ENCODE peak calls at places on chromosomes 3 and 15, in four cellular contexts. One of them, this sample, is unnamed.

GRCh38 chr15:69119016-69119415 is 41.4 kb upstream of the GLCE start:
- DNase-seq in GM12891: no peak
- DNase-seq in GM12878: no peak
- DNase-seq in K562: no peak
- DNase-seq in this sample: no peak

GRCh38 chr3:11699083-11699427 is 55.3 kb upstream of the VGLL4 start:
- DNase-seq in GM12891: no peak
- DNase-seq in GM12878: no peak
- DNase-seq in K562: no peak
- DNase-seq in this sample: no peak

GRCh38 chr3:128432898-128433629 is 33.6 kb downstream of the DNAJB8 start:
- DNase-seq in K562: peak
- DNase-seq in GM12891: no peak
- DNase-seq in GM12878: no peak
- DNase-seq in this sample: no peak

GRCh38 chr3:128232421-128233180 is 79.3 kb downstream of the EEFSEC start:
- DNase-seq in GM12878: no peak
- DNase-seq in K562: no peak
- DNase-seq in GM12891: no peak
- DNase-seq in this sample: no peak

GRCh38 chr3:184466413-184466960 is 86.6 kb downstream of the CHRD start:
- DNase-seq in K562: peak
- DNase-seq in GM12891: no peak
- DNase-seq in GM12878: no peak
- DNase-seq in this sample: peak

GRCh38 chr15:88617790-88618189 is 3.4 kb upstream of the AEN start:
- DNase-seq in GM12878: no peak
- DNase-seq in K562: no peak
- DNase-seq in GM12891: no peak
- DNase-seq in this sample: no peak

GRCh38 chr3:23607184-23607847 is 198.4 kb upstream of the UBE2E1 start:
- DNase-seq in K562: no peak
- DNase-seq in GM12891: no peak
- DNase-seq in GM12878: no peak
- DNase-seq in this sample: no peak

GRCh38 chr15:38991126-38991525 is 426.5 kb upstream of the RASGRP1 start:
- DNase-seq in K562: peak
- DNase-seq in GM12891: no peak
- DNase-seq in GM12878: no peak
- DNase-seq in this sample: no peak

GRCh38 chr3:188296761-188297689 is 143.1 kb downstream of the LPP start:
- DNase-seq in GM12878: no peak
- DNase-seq in GM12891: no peak
- DNase-seq in K562: no peak
- DNase-seq in this sample: peak

DNA sequence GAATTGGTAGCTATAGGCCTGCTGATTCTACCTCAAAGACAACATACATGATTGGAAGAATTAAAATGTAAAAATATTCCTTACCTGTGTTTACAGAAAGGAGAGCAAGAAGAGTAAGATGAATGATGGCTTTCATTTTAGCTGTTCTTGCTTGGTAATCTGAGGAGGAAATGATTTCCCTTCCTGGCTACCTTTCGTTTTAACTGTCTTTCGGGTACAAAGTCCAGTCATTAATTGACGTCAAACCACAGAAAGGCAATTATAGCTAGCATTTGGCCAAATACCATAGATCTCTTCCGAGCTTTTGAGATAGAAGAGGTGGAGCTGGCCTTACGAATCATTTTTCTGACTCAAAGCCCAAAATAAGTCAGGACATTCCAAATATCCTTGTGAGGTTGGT is at the start of gene MUC13:
- DNase-seq in GM12878: no peak
- DNase-seq in K562: no peak
- DNase-seq in GM12891: no peak
- DNase-seq in this sample: no peak
- TF ChIP-seq SPI1 in GM12878: no peak
- TF ChIP-seq SPI1 in K562: no peak
- TF ChIP-seq SPI1 in GM12891: no peak
- TF ChIP-seq SPI1 in this sample: no peak

GRCh38 chr3:43410575-43410974 is 124.2 kb downstream of the SNRK start:
- DNase-seq in K562: no peak
- DNase-seq in GM12891: no peak
- DNase-seq in GM12878: no peak
- DNase-seq in this sample: no peak

GRCh38 chr3:43411429-43411828 is 125.1 kb downstream of the SNRK start:
- DNase-seq in GM12878: no peak
- DNase-seq in K562: no peak
- DNase-seq in GM12891: no peak
- DNase-seq in this sample: no peak

GRCh38 chr3:43406637-43407023 is 120.3 kb downstream of the SNRK start:
- DNase-seq in GM12878: no peak
- DNase-seq in GM12891: no peak
- DNase-seq in K562: no peak
- DNase-seq in this sample: no peak

GRCh38 chr3:43401171-43401570 is 114.8 kb downstream of the SNRK start:
- DNase-seq in GM12878: no peak
- DNase-seq in GM12891: no peak
- DNase-seq in K562: no peak
- DNase-seq in this sample: no peak

DNA sequence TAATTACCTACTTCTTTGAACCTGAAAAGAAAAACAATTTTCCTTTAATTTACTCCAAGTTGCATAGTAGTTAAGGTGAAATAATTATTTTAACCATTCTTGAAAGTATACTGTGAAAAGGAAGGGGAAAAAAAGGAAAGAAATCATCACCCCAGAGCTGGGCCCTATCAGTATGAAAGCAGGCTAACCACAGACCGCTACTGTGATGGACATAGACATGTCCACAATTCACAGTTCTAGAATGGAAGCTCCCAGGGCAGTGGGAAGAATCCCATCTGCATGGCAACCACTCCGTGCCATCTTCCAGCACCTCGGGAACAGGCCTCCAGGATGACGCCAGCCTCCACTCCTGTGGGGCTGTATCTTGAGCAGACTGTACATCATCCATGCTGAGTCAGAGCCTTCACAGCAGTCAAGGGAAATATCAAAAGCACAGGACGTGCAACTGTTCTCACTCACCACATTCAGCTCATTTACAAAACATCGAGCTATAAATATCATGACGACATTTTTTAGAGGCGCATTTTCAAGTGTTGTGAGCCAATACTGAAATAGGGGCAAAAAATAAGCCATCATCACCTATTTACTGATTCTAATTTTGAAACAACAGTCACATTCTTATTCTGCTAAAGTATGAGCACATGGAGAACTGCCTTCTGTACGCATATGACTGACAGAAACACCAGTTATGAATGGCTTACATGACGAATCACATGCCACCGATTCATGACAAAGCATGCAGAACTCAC is 119.7 kb downstream of the SNRK start:
- DNase-seq in GM12878: no peak
- DNase-seq in GM12891: no peak
- DNase-seq in K562: peak
- DNase-seq in this sample: no peak
- TF ChIP-seq SPI1 in GM12878: no peak
- TF ChIP-seq SPI1 in GM12891: no peak
- TF ChIP-seq SPI1 in K562: no peak
- TF ChIP-seq SPI1 in this sample: no peak

DNA sequence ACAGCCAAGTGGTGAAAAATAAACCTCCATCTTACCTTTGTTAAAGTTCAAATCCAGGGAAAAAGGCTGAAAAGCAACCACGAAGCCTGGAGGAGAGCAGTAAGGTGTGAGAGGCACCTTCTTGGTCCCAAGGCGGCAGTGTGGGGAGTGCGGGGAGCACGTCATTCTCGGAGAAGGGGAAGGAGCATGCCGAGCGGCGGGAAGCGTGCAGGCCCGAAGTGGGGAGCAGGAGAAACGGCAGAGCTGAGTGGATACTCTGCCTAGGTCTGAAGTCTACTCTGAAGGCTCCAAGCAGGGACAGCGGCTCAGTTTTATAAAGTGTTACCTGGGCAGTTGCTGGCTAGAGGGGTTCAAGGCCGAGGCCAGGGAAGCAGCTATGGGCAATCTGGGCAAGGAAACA is 96.9 kb downstream of the RYK start:
- DNase-seq in GM12878: no peak
- DNase-seq in GM12891: no peak
- DNase-seq in K562: no peak
- DNase-seq in this sample: no peak
- TF ChIP-seq SPI1 in GM12878: no peak
- TF ChIP-seq SPI1 in GM12891: no peak
- TF ChIP-seq SPI1 in K562: no peak
- TF ChIP-seq SPI1 in this sample: no peak

GRCh38 chr3:171266034-171266805 is 194.0 kb downstream of the TNIK start:
- DNase-seq in GM12891: no peak
- DNase-seq in GM12878: no peak
- DNase-seq in K562: no peak
- DNase-seq in this sample: no peak
- TF ChIP-seq SPI1 in GM12891: no peak
- TF ChIP-seq SPI1 in GM12878: no peak
- TF ChIP-seq SPI1 in K562: no peak
- TF ChIP-seq SPI1 in this sample: no peak

GRCh38 chr3:103047640-103048370 is 613.0 kb downstream of the ZPLD1 start:
- DNase-seq in GM12891: no peak
- DNase-seq in K562: no peak
- DNase-seq in GM12878: no peak
- DNase-seq in this sample: no peak

GRCh38 chr3:103052236-103052830 is 617.5 kb downstream of the ZPLD1 start:
- DNase-seq in GM12891: no peak
- DNase-seq in GM12878: no peak
- DNase-seq in K562: no peak
- DNase-seq in this sample: no peak

GRCh38 chr3:103048371-103048722 is 613.5 kb downstream of the ZPLD1 start:
- DNase-seq in GM12878: no peak
- DNase-seq in GM12891: no peak
- DNase-seq in K562: no peak
- DNase-seq in this sample: no peak
- TF ChIP-seq SPI1 in GM12878: no peak
- TF ChIP-seq SPI1 in GM12891: no peak
- TF ChIP-seq SPI1 in K562: no peak
- TF ChIP-seq SPI1 in this sample: no peak

GRCh38 chr3:10510086-10510742 is 4.8 kb upstream of the ATP2B2 start:
- DNase-seq in GM12878: no peak
- DNase-seq in GM12891: no peak
- DNase-seq in K562: no peak
- DNase-seq in this sample: no peak
- TF ChIP-seq SPI1 in GM12878: no peak
- TF ChIP-seq SPI1 in GM12891: no peak
- TF ChIP-seq SPI1 in K562: no peak
- TF ChIP-seq SPI1 in this sample: no peak

DNA sequence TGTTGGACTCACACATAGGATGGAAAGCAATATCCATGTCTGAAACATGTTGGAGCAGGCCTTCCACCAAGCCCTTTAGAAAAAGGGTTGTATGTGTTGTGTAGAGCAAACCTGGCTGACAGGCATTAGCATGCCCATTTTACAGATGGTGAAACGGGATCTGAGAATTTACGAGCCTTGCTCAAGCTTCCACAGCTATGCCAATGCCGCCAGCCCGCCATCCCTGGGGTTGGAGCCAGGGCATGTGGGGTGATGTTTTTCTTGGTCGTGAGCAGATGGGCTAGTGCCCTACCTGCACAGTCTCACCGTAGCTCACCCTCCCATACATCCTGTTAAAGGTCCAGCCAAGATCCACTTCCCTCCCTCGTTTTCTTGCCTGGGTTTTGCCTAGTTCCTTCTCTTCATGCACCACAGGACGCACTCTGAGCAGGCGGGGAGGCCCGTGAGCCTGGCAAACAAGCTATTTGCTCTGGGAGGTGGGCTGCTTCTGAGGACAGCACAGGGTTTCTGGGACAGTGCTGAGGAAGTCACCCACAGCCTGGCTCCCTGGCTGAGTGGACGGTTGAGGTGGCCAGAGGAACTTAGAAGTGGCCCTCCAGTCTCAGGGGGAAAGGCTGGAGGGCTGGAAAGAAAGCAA is 97.6 kb upstream of the TLE3 start:
- DNase-seq in K562: no peak
- DNase-seq in GM12878: no peak
- DNase-seq in GM12891: no peak
- DNase-seq in this sample: no peak
- TF ChIP-seq SPI1 in K562: no peak
- TF ChIP-seq SPI1 in GM12878: no peak
- TF ChIP-seq SPI1 in GM12891: no peak
- TF ChIP-seq SPI1 in this sample: no peak

This sample was measured in HL-60.